ENCODE peak calls at places on chromosome 2, in four cellular contexts. One of them, this sample, is unnamed.

GRCh38 chr2:44273596-44273995 is 1.7 kb upstream of the SLC3A1 start:
- DNase-seq in HCT116: no peak
- DNase-seq in SK-N-SH: no peak
- DNase-seq in K562: no peak
- DNase-seq in this sample: no peak

GRCh38 chr2:155442755-155443372 is 744.4 kb downstream of the KCNJ3 start:
- DNase-seq in HCT116: peak
- DNase-seq in SK-N-SH: no peak
- DNase-seq in K562: no peak
- DNase-seq in this sample: no peak

GRCh38 chr2:162974771-162975170 is 136.2 kb upstream of the KCNH7 start:
- DNase-seq in HCT116: no peak
- DNase-seq in SK-N-SH: no peak
- DNase-seq in K562: no peak
- DNase-seq in this sample: no peak

GRCh38 chr2:16167471-16168426 is 227.4 kb downstream of the MYCN start:
- DNase-seq in HCT116: no peak
- DNase-seq in SK-N-SH: no peak
- DNase-seq in K562: peak
- DNase-seq in this sample: no peak

GRCh38 chr2:104033399-104033798 is 820.5 kb upstream of the POU3F3 start:
- DNase-seq in HCT116: no peak
- DNase-seq in SK-N-SH: no peak
- DNase-seq in K562: no peak
- DNase-seq in this sample: no peak

GRCh38 chr2:176078440-176079284 is 5.1 kb downstream of the EVX2 start:
- DNase-seq in HCT116: no peak
- DNase-seq in SK-N-SH: no peak
- DNase-seq in K562: no peak
- DNase-seq in this sample: no peak

GRCh38 chr2:148022351-148022750 is 1.5 kb downstream of the MBD5 start:
- DNase-seq in HCT116: no peak
- DNase-seq in SK-N-SH: no peak
- DNase-seq in K562: no peak
- DNase-seq in this sample: no peak

GRCh38 chr2:98870516-98871158 is 65.4 kb downstream of the CRACDL start:
- DNase-seq in HCT116: no peak
- DNase-seq in SK-N-SH: no peak
- DNase-seq in K562: no peak
- DNase-seq in this sample: no peak

GRCh38 chr2:184272040-184272439 is 326.3 kb upstream of the ZNF804A start:
- DNase-seq in HCT116: no peak
- DNase-seq in SK-N-SH: no peak
- DNase-seq in K562: no peak
- DNase-seq in this sample: no peak

GRCh38 chr2:28348149-28348567 is 44.5 kb upstream of the FOSL2 start:
- DNase-seq in HCT116: no peak
- DNase-seq in SK-N-SH: no peak
- DNase-seq in K562: no peak
- DNase-seq in this sample: no peak

GRCh38 chr2:15588329-15588919 is 3.2 kb upstream of the DDX1 start:
- DNase-seq in HCT116: peak
- DNase-seq in SK-N-SH: peak
- DNase-seq in K562: peak
- DNase-seq in this sample: peak

GRCh38 chr2:109438773-109439191 is 175.0 kb downstream of the SEPTIN10 start:
- DNase-seq in HCT116: no peak
- DNase-seq in SK-N-SH: peak
- DNase-seq in K562: no peak
- DNase-seq in this sample: no peak

GRCh38 chr2:148984449-148984848 is 54.0 kb upstream of the LYPD6B start:
- DNase-seq in HCT116: no peak
- DNase-seq in SK-N-SH: no peak
- DNase-seq in K562: peak
- DNase-seq in this sample: no peak

GRCh38 chr2:179595284-179595683 is 266.1 kb downstream of the ZNF385B start:
- DNase-seq in HCT116: no peak
- DNase-seq in SK-N-SH: no peak
- DNase-seq in K562: no peak
- DNase-seq in this sample: peak

GRCh38 chr2:13768274-13768673 is 864.2 kb upstream of the LRATD1 start:
- DNase-seq in HCT116: no peak
- DNase-seq in SK-N-SH: no peak
- DNase-seq in K562: no peak
- DNase-seq in this sample: no peak

GRCh38 chr2:42742740-42743666 is 20.9 kb downstream of the OXER1 start:
- DNase-seq in HCT116: no peak
- DNase-seq in SK-N-SH: no peak
- DNase-seq in K562: no peak
- DNase-seq in this sample: no peak

GRCh38 chr2:60405266-60405665 is 148.2 kb downstream of the BCL11A start:
- DNase-seq in HCT116: no peak
- DNase-seq in SK-N-SH: no peak
- DNase-seq in K562: no peak
- DNase-seq in this sample: no peak

GRCh38 chr2:235609321-235609720 is 115.5 kb downstream of the AGAP1 start:
- DNase-seq in HCT116: no peak
- DNase-seq in SK-N-SH: no peak
- DNase-seq in K562: no peak
- DNase-seq in this sample: no peak

GRCh38 chr2:147945660-147946059 is 74.9 kb downstream of the ORC4 start:
- DNase-seq in HCT116: no peak
- DNase-seq in SK-N-SH: no peak
- DNase-seq in K562: no peak
- DNase-seq in this sample: no peak

GRCh38 chr2:16394072-16394985 is 271.3 kb downstream of the CYRIA start:
- DNase-seq in HCT116: no peak
- DNase-seq in SK-N-SH: peak
- DNase-seq in K562: no peak
- DNase-seq in this sample: peak

GRCh38 chr2:232980683-232981082 is 32.4 kb downstream of the NGEF start:
- DNase-seq in HCT116: no peak
- DNase-seq in SK-N-SH: no peak
- DNase-seq in K562: no peak
- DNase-seq in this sample: no peak

GRCh38 chr2:313991-314390 is 26.1 kb upstream of the ALKAL2 start:
- DNase-seq in HCT116: no peak
- DNase-seq in SK-N-SH: no peak
- DNase-seq in K562: no peak
- DNase-seq in this sample: no peak

GRCh38 chr2:203431391-203432185 is 103.4 kb downstream of the ABI2 start:
- DNase-seq in HCT116: no peak
- DNase-seq in SK-N-SH: no peak
- DNase-seq in K562: no peak
- DNase-seq in this sample: no peak

GRCh38 chr2:68255736-68256450 is 3.6 kb upstream of the PPP3R1 start:
- DNase-seq in HCT116: no peak
- DNase-seq in SK-N-SH: no peak
- DNase-seq in K562: no peak
- DNase-seq in this sample: no peak

GRCh38 chr2:172200495-172201085 is 97.9 kb upstream of the DLX2 start:
- DNase-seq in HCT116: peak
- DNase-seq in SK-N-SH: no peak
- DNase-seq in K562: peak
- DNase-seq in this sample: no peak

GRCh38 chr2:83058683-83059082 is 1400.4 kb downstream of the SUCLG1 start:
- DNase-seq in HCT116: no peak
- DNase-seq in SK-N-SH: no peak
- DNase-seq in K562: no peak
- DNase-seq in this sample: no peak

GRCh38 chr2:152683400-152683799 is 33.9 kb downstream of the PRPF40A start:
- DNase-seq in HCT116: no peak
- DNase-seq in SK-N-SH: no peak
- DNase-seq in K562: no peak
- DNase-seq in this sample: no peak

GRCh38 chr2:112065966-112066365 is 10.9 kb downstream of the TMEM87B start:
- DNase-seq in HCT116: no peak
- DNase-seq in SK-N-SH: no peak
- DNase-seq in K562: no peak
- DNase-seq in this sample: no peak

GRCh38 chr2:107235491-107236254 is 349.7 kb upstream of the ST6GAL2 start:
- DNase-seq in HCT116: no peak
- DNase-seq in SK-N-SH: no peak
- DNase-seq in K562: no peak
- DNase-seq in this sample: no peak

GRCh38 chr2:20241973-20242726 is 17.2 kb upstream of the SDC1 start:
- DNase-seq in HCT116: no peak
- DNase-seq in SK-N-SH: peak
- DNase-seq in K562: peak
- DNase-seq in this sample: no peak

GRCh38 chr2:207467716-207468347 is 61.9 kb upstream of the CREB1 start:
- DNase-seq in HCT116: no peak
- DNase-seq in SK-N-SH: no peak
- DNase-seq in K562: peak
- DNase-seq in this sample: no peak

GRCh38 chr2:43084699-43085091 is 141.7 kb downstream of the ZFP36L2 start:
- DNase-seq in HCT116: no peak
- DNase-seq in SK-N-SH: no peak
- DNase-seq in K562: peak
- DNase-seq in this sample: no peak

GRCh38 chr2:111694690-111695089 is 189.3 kb downstream of the ANAPC1 start:
- DNase-seq in HCT116: no peak
- DNase-seq in SK-N-SH: no peak
- DNase-seq in K562: no peak
- DNase-seq in this sample: no peak

GRCh38 chr2:207747653-207748560 is 21.8 kb downstream of the FZD5 start:
- DNase-seq in HCT116: no peak
- DNase-seq in SK-N-SH: no peak
- DNase-seq in K562: no peak
- DNase-seq in this sample: peak

GRCh38 chr2:160228141-160228963 is 28.3 kb upstream of the ITGB6 start:
- DNase-seq in HCT116: no peak
- DNase-seq in SK-N-SH: no peak
- DNase-seq in K562: no peak
- DNase-seq in this sample: no peak

GRCh38 chr2:160227252-160227651 is 27.2 kb upstream of the ITGB6 start:
- DNase-seq in HCT116: no peak
- DNase-seq in SK-N-SH: no peak
- DNase-seq in K562: no peak
- DNase-seq in this sample: no peak

GRCh38 chr2:160226367-160226766 is 26.3 kb upstream of the ITGB6 start:
- DNase-seq in HCT116: no peak
- DNase-seq in SK-N-SH: no peak
- DNase-seq in K562: no peak
- DNase-seq in this sample: no peak

GRCh38 chr2:160232905-160233475 is 32.9 kb upstream of the ITGB6 start:
- DNase-seq in HCT116: no peak
- DNase-seq in SK-N-SH: no peak
- DNase-seq in K562: no peak
- DNase-seq in this sample: no peak

DNA sequence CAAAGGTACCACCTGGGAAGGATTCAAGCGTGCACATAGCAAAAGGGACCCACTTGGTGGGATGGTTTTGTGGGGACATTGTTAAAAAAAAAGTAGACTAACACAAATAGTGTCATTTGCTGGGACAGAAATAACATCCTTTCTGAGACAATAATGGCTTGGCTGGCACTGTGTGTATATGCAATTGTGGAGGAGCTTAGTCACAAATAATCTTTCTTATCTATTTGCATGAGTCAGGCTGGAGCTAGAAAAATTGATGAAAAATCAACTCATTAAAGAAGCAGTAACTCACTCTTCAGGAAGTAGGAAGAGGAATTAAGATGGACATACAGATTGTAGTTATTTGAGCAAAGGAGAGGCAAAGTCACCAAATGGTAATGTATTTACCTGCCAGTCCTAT is 29.5 kb upstream of the ITGB6 start:
- DNase-seq in HCT116: no peak
- DNase-seq in SK-N-SH: no peak
- DNase-seq in K562: no peak
- DNase-seq in this sample: no peak
- TF ChIP-seq ELF1 in HCT116: no peak
- TF ChIP-seq ELF1 in SK-N-SH: peak
- TF ChIP-seq ELF1 in K562: no peak
- TF ChIP-seq ELF1 in this sample: no peak

DNA sequence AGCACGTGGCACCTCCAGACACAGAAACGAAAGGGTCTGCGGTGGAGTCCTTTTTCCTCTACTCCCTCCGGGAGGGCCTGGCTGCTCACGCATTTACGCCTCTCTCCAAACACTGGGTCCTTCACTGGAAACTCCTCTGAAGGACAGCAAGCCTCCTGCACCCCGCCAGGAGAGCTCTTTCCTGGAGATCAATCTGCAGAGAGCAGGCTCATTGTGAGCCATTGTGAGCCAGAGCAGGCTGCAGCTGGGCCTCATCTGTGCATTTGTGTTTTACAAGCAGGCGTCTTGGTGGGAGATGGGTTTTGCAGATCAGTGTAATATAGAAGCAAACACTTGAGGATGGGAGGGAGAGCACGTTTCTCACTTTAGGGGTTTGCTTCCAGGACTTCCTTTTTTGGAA is 163.3 kb downstream of the GLI2 start:
- DNase-seq in HCT116: no peak
- DNase-seq in SK-N-SH: no peak
- DNase-seq in K562: no peak
- DNase-seq in this sample: no peak
- TF ChIP-seq ELF1 in HCT116: no peak
- TF ChIP-seq ELF1 in SK-N-SH: no peak
- TF ChIP-seq ELF1 in K562: no peak
- TF ChIP-seq ELF1 in this sample: no peak

GRCh38 chr2:10078001-10078400 is 2.2 kb downstream of the CYS1 start:
- DNase-seq in HCT116: no peak
- DNase-seq in SK-N-SH: no peak
- DNase-seq in K562: no peak
- DNase-seq in this sample: no peak

GRCh38 chr2:10079192-10079930 is 850 bp downstream of the CYS1 start:
- DNase-seq in HCT116: no peak
- DNase-seq in SK-N-SH: peak
- DNase-seq in K562: no peak
- DNase-seq in this sample: no peak

GRCh38 chr2:10078704-10079191 is 1.5 kb downstream of the CYS1 start:
- DNase-seq in HCT116: no peak
- DNase-seq in SK-N-SH: no peak
- DNase-seq in K562: no peak
- DNase-seq in this sample: no peak

GRCh38 chr2:10080536-10081304 is 509 bp upstream of the CYS1 start:
- DNase-seq in HCT116: no peak
- DNase-seq in SK-N-SH: no peak
- DNase-seq in K562: no peak
- DNase-seq in this sample: no peak

GRCh38 chr2:10079931-10080535 is at the start of gene CYS1:
- DNase-seq in HCT116: no peak
- DNase-seq in SK-N-SH: peak
- DNase-seq in K562: peak
- DNase-seq in this sample: no peak
- TF ChIP-seq ELF1 in HCT116: no peak
- TF ChIP-seq ELF1 in SK-N-SH: no peak
- TF ChIP-seq ELF1 in K562: no peak
- TF ChIP-seq ELF1 in this sample: no peak

DNA sequence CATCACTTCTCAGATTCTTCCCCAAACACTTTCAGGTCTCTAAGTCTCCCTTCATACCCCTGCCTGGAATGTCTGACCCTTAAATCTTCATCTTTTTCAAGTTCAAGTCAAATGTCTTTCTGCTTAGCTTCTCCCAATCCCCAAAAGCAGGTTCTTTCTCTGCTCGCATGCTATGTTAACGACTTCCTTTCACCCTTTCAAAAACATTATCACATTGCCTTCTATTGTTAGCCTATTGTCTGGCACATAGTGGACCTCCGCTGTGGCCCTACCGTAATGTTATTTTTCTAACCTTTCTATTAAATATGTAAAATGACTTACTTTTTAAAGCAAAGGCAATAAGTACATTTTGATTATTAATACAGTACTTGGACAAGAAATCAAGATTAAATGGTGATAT is 2.2 kb downstream of the CDKL4 start:
- DNase-seq in HCT116: no peak
- DNase-seq in SK-N-SH: no peak
- DNase-seq in K562: no peak
- DNase-seq in this sample: no peak
- TF ChIP-seq ELF1 in HCT116: no peak
- TF ChIP-seq ELF1 in SK-N-SH: no peak
- TF ChIP-seq ELF1 in K562: no peak
- TF ChIP-seq ELF1 in this sample: no peak